ENCODE peak calls at places on chromosomes 6 and 20, in ten cellular contexts. M is effector CD4-positive, alpha-beta T cell; J is body of pancreas; P is stimulated activated CD4-positive, alpha-beta T cell treated with anti-CD3 and anti-CD28 coated beads, Interleukin-4, amount 100 ng/mL, for 24 hours; F is HCT116; L is WTC11; T is GM18507; K is NCI-H2029; V is fibroblast of the aortic adventitia; W is HFFc6. C is an unnamed sample.

GRCh38 chr20:46648903-46649649 is 2.2 kb downstream of the SLC13A3 start:
- DNase-seq in K (no peak), V (no peak), J (no peak), L (no peak), M (no peak), T (no peak), W (no peak), P (no peak), F (no peak), C (no peak)

GRCh38 chr6:44010411-44011349 is 116.6 kb downstream of the MRPL14 start:
- DNase-seq in F (peak), P (no peak), L (no peak), K (no peak), T (no peak), W (peak), J (peak), V (peak), M (no peak), C (peak)

GRCh38 chr6:15825332-15825930 is 162.6 kb upstream of the DTNBP1 start:
- DNase-seq in M (no peak), J (no peak), F (no peak), P (no peak), L (no peak), V (no peak), K (no peak), W (no peak), T (no peak), C (no peak)

GRCh38 chr6:15405111-15405510 is 159.2 kb downstream of the JARID2 start:
- DNase-seq in L (no peak), V (no peak), F (no peak), T (no peak), M (no peak), P (no peak), J (no peak), K (no peak), W (no peak), C (no peak)

GRCh38 chr6:137223370-137224131 is 4.4 kb upstream of the IFNGR1 start:
- DNase-seq in F (no peak), T (no peak), L (no peak), V (peak), J (peak), W (no peak), M (no peak), P (no peak), K (peak), C (peak)

GRCh38 chr20:57563522-57563921 is 2.6 kb downstream of the PCK1 start:
- DNase-seq in J (no peak), F (no peak), K (no peak), W (no peak), V (no peak), L (no peak), M (no peak), P (no peak), T (no peak), C (no peak)

GRCh38 chr6:1820165-1820564 is 210.4 kb downstream of the FOXC1 start:
- DNase-seq in F (no peak), J (no peak), M (no peak), V (peak), P (no peak), L (no peak), K (no peak), T (no peak), W (peak), C (peak)

GRCh38 chr6:42450314-42451145 is 1.2 kb downstream of the TRERF1 start:
- DNase-seq in J (no peak), T (no peak), F (no peak), P (peak), K (no peak), V (peak), M (no peak), L (no peak), W (no peak), C (peak)

GRCh38 chr6:124885171-124885570 is 77.1 kb upstream of the RNF217 start:
- DNase-seq in W (no peak), J (no peak), M (no peak), V (no peak), T (no peak), P (no peak), F (no peak), L (no peak), K (no peak), C (peak)

GRCh38 chr6:157070403-157071107 is 252.8 kb downstream of the TMEM242 start:
- DNase-seq in T (no peak), K (no peak), P (no peak), M (no peak), V (peak), W (no peak), J (no peak), L (no peak), F (no peak), C (peak)

GRCh38 chr20:60271597-60271996 is 313.4 kb downstream of the CDH26 start:
- DNase-seq in M (no peak), J (no peak), W (no peak), L (peak), K (no peak), P (no peak), V (peak), F (no peak), T (no peak), C (no peak)

GRCh38 chr6:163702736-163703135 is 288.2 kb downstream of the QKI start:
- DNase-seq in V (no peak), F (no peak), L (no peak), K (no peak), P (no peak), M (no peak), W (no peak), J (no peak), T (no peak), C (no peak)

GRCh38 chr6:46993846-46994245 is 48.3 kb downstream of the ADGRF1 start:
- DNase-seq in M (no peak), K (no peak), F (peak), V (peak), T (no peak), W (peak), J (no peak), P (no peak), L (no peak), C (peak)